ENCODE peak calls at places on chromosomes 16 and 17, in eight cellular contexts. L, C, M, V, E, Q, Z and G are unnamed samples. For H3K79me2, the result is how much of the 10 kb centered on the place peaks cover.

GRCh38 chr16:57045694-57046381 is 46.5 kb upstream of the CPNE2 start:
- DNase-seq in C (no peak), L (peak), E (peak), M (peak), Z (peak), Q (peak), V (peak), G (peak)

GRCh38 chr16:20760346-20760745 is 3.5 kb upstream of the ACSM3 start:
- DNase-seq in V (no peak), Z (no peak), E (no peak), L (no peak), C (no peak), M (no peak), Q (no peak), G (no peak)

GRCh38 chr17:36907407-36907806 is 29.9 kb upstream of the LHX1 start:
- DNase-seq in E (no peak), Z (no peak), Q (no peak), L (no peak), C (no peak), V (no peak), M (no peak), G (no peak)

GRCh38 chr17:82320956-82321927 is 3.8 kb upstream of the CD7 start:
- DNase-seq in M (no peak), V (peak), Q (peak), L (no peak), E (no peak), C (peak), Z (peak), G (no peak)

GRCh38 chr16:17395849-17396480 is 74.8 kb downstream of the XYLT1 start:
- DNase-seq in Z (no peak), C (no peak), V (no peak), E (no peak), M (no peak), L (no peak), Q (no peak), G (peak)

GRCh38 chr16:6206080-6206479 is 1108.5 kb upstream of the EEF2KMT start:
- DNase-seq in C (no peak), Q (no peak), L (no peak), E (no peak), M (no peak), Z (no peak), V (peak), G (no peak)

GRCh38 chr16:57365826-57366536 is 6.3 kb upstream of the CX3CL1 start:
- DNase-seq in V (no peak), Z (no peak), Q (no peak), M (no peak), E (no peak), C (no peak), L (no peak), G (no peak)

GRCh38 chr16:66266436-66267286 is 99.8 kb upstream of the CDH5 start:
- DNase-seq in E (peak), C (no peak), V (no peak), Z (peak), Q (peak), M (no peak), L (peak), G (peak)

GRCh38 chr16:12323007-12323699 is 346.6 kb downstream of the SNX29 start:
- DNase-seq in Q (no peak), L (no peak), E (no peak), V (no peak), Z (no peak), M (no peak), C (no peak), G (no peak)

GRCh38 chr16:53043462-53043861 is 9.2 kb downstream of the CHD9NB start:
- DNase-seq in E (peak), L (no peak), Q (no peak), V (peak), C (no peak), M (no peak), Z (no peak), G (peak)

GRCh38 chr16:67730326-67730725 is 11.2 kb upstream of the GFOD2 start:
- DNase-seq in E (no peak), V (no peak), Q (no peak), M (no peak), Z (no peak), L (no peak), C (no peak), G (no peak)

GRCh38 chr17:57808882-57809281 is 41.0 kb downstream of the MRPS23 start:
- DNase-seq in C (no peak), Z (peak), Q (peak), V (no peak), M (no peak), L (no peak), E (no peak), G (no peak)

GRCh38 chr16:76303637-76304314 is 26.6 kb downstream of the CNTNAP4 start:
- DNase-seq in V (no peak), Q (no peak), E (no peak), Z (no peak), M (no peak), C (no peak), L (no peak), G (no peak)

GRCh38 chr17:76540381-76541300 is 797 bp downstream of the PRCD start:
- DNase-seq in M (peak), V (peak), E (peak), L (peak), Q (peak), Z (peak), C (peak), G (peak)

GRCh38 chr17:64306850-64307463 is 43.9 kb upstream of the TEX2 start:
- DNase-seq in Z (peak), E (peak), V (peak), M (peak), C (peak), Q (peak), L (peak), G (peak)

GRCh38 chr17:43766413-43767052 is 7.9 kb upstream of the SOST start:
- DNase-seq in E (peak), M (peak), C (peak), V (peak), Z (peak), Q (peak), L (peak), G (peak)

GRCh38 chr17:81735181-81736102 is 23.4 kb downstream of the SLC25A10 start:
- DNase-seq in Z (no peak), Q (no peak), L (no peak), M (no peak), C (peak), V (no peak), E (peak), G (no peak)

GRCh38 chr17:41049110-41049509 is 2.0 kb upstream of the KRTAP2-1 start:
- DNase-seq in E (no peak), C (peak), M (peak), V (no peak), Z (no peak), Q (no peak), L (peak), G (peak)

GRCh38 chr16:6665126-6665525 is 667.5 kb upstream of the RBFOX1 start:
- DNase-seq in V (no peak), C (no peak), E (no peak), M (no peak), Q (no peak), Z (no peak), L (no peak), G (no peak)

GRCh38 chr17:35184274-35184673 is 9.9 kb downstream of the SLC35G3 start:
- DNase-seq in V (no peak), Z (no peak), L (no peak), C (no peak), E (no peak), M (no peak), Q (no peak), G (no peak)

GRCh38 chr17:35903451-35903850 is 23.3 kb upstream of the CCL5 start:
- DNase-seq in L (no peak), C (no peak), V (no peak), M (no peak), E (no peak), Z (no peak), Q (no peak), G (no peak)

GRCh38 chr17:64387545-64388171 is 3.0 kb downstream of the PECAM1 start:
- DNase-seq in Z (no peak), L (no peak), Q (no peak), E (no peak), C (no peak), M (no peak), V (no peak), G (no peak)

GRCh38 chr16:85652431-85653221 is 36.1 kb downstream of the GINS2 start:
- DNase-seq in V (peak), L (peak), E (peak), M (peak), Z (no peak), C (peak), Q (peak), G (peak)

GRCh38 chr17:56832446-56832845 is 1.3 kb downstream of the C17orf67 start:
- DNase-seq in Z (no peak), L (no peak), Q (no peak), C (no peak), V (peak), M (peak), E (peak), G (no peak)

GRCh38 chr16:25033852-25034251 is 18.7 kb upstream of the ARHGAP17 start:
- DNase-seq in V (no peak), E (no peak), M (no peak), Z (no peak), L (peak), C (no peak), Q (no peak), G (peak)

GRCh38 chr17:35313875-35314409 is 59.5 kb downstream of the SLFN11 start:
- DNase-seq in M (no peak), Q (peak), E (no peak), L (no peak), V (peak), C (no peak), Z (peak), G (no peak)

GRCh38 chr16:81997738-81998137 is 13.5 kb downstream of the SDR42E1 start:
- DNase-seq in Z (no peak), L (peak), V (no peak), Q (no peak), C (no peak), M (peak), E (peak), G (peak)

GRCh38 chr17:49645654-49646053 is 32.2 kb downstream of the SPOP start:
- DNase-seq in C (no peak), L (no peak), Z (no peak), E (no peak), V (no peak), Q (no peak), M (no peak), G (no peak)

GRCh38 chr17:49647256-49647585 is 30.7 kb downstream of the SPOP start:
- DNase-seq in V (no peak), L (no peak), C (peak), M (no peak), Z (no peak), Q (no peak), E (no peak), G (no peak)

GRCh38 chr17:49646391-49647255 is 31.3 kb downstream of the SPOP start:
- DNase-seq in Z (peak), Q (no peak), L (peak), C (peak), E (peak), V (peak), M (peak), G (peak)
- H3K79me2 ChIP-seq in Z (under half), Q (half or more), L (half or more), C (under half), E (half or more), V (under half), M (under half), G (under half)

GRCh38 chr16:73058221-73058615 is 10.3 kb upstream of the ZFHX3 start:
- DNase-seq in Q (peak), C (peak), M (no peak), V (no peak), L (no peak), E (peak), Z (no peak), G (no peak)
- H3K79me2 ChIP-seq in Q (half or more), C (under half), M (under half), V (under half), L (half or more), E (half or more), Z (under half), G (half or more)

DNA sequence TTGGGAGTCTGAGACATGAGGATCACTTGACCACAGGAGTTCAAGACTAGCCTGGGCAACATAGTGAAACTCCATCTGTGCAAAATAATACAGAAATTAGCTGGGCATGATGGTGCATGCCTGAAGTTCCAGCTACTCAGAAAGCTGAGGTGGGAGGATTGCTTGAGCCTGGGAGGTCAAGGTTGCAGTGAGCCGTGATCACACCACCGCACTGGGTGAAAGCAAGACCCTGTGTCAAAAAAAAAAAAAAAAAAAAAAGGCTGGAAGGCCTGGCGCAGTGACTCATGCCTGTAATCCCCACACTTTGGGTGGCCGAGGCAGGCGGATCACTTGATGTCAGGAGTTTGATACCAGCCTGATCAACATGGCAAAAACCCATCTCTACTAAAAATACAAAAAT is 8.1 kb downstream of the UBN1 start:
- DNase-seq in M (no peak), C (no peak), E (no peak), Z (no peak), L (no peak), Q (no peak), V (no peak), G (no peak)
- H3K79me2 ChIP-seq in M (under half), C (under half), E (half or more), Z (under half), L (half or more), Q (half or more), V (under half), G (under half)

DNA sequence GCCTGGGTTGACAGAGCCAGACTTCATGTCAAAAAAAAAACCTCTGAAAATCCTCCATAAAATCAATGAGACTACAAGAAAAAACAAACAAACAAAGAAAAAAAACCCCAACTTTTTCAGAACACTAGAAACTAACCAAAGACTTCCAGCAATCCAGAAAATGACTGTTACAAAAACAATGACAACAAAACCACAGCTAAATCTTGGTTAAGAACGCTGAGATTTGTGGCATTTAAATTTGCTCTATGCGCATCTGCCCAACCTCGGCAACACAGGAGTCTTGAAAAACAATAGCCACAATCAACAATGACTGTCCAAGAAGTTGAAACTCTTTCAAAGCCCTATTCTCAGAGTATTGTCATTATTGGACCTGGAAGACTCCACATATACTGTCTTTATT is 402.4 kb downstream of the ZFHX3 start:
- DNase-seq in C (no peak), E (no peak), V (no peak), M (no peak), L (peak), Q (no peak), Z (no peak), G (peak)
- H3K79me2 ChIP-seq in C (under half), E (under half), V (under half), M (under half), L (under half), Q (under half), Z (under half), G (under half)

GRCh38 chr17:19243838-19244237 is 6.7 kb downstream of the EPN2 start:
- DNase-seq in Z (no peak), M (no peak), V (no peak), Q (no peak), L (no peak), E (no peak), C (no peak), G (no peak)

GRCh38 chr17:19244357-19244756 is 7.2 kb downstream of the EPN2 start:
- DNase-seq in C (no peak), Z (no peak), E (no peak), M (no peak), V (no peak), L (no peak), Q (no peak), G (no peak)

GRCh38 chr17:19242926-19243325 is 5.8 kb downstream of the EPN2 start:
- DNase-seq in L (no peak), Q (no peak), C (no peak), E (no peak), M (no peak), V (no peak), Z (no peak), G (no peak)

GRCh38 chr17:19242323-19242722 is 5.2 kb downstream of the EPN2 start:
- DNase-seq in V (peak), Z (no peak), C (peak), Q (no peak), L (no peak), E (peak), M (no peak), G (no peak)

DNA sequence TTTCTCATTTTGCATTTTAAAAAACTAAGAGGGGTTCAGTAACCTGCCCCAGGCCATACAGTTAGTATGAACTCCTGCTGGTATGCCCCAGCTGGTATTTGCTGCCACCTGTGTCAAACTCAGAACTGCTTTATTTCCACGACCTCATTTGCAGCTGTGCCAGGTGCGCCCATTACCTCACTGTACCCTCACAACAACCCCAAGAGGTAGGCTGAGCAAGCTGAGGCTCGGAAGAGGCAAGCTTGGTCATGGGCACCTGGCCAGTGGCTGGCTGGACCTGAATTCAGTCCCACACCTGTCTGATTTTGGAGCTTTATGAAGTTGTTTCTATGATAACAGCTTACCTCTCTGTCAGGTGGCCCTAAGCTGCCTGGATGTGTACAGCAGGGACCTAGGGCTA is 7.6 kb downstream of the EPN2 start:
- DNase-seq in V (no peak), C (no peak), M (no peak), Q (no peak), Z (no peak), E (no peak), L (no peak), G (no peak)
- H3K79me2 ChIP-seq in V (half or more), C (half or more), M (under half), Q (half or more), Z (under half), E (half or more), L (half or more), G (half or more)

DNA sequence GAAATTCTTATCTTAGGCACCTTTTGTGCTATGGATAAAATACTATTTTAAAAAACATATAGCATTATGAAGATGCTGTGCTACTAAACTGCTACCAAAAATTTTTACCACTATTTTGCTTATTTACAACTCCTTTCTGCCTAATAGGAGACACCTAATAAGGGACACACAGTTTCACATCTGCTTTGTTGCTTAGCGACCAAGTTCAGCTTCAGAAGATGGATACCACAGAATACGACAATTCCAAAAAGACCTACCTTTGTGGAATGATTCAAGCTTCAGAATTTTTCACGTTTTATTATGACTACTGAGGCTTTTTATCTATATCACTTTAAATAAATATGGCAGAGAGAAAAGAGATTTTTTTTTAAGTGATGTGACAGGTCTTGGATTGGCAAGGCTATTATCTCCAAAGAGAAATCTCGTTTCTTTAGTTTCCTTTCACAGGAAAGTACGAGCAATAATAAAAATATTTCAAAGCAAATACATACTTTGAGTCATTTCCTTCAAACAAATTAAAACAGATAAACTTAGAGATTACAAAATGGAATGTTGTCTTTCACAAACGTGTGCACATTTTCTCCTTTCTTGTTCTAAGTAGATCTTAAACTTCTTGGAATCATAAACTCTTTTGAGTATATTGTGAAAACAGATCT is 35.4 kb downstream of the SPAG9 start:
- DNase-seq in M (no peak), Q (no peak), V (no peak), C (no peak), E (no peak), L (peak), Z (no peak), G (peak)
- H3K79me2 ChIP-seq in M (half or more), Q (half or more), V (under half), C (half or more), E (half or more), L (half or more), Z (under half), G (under half)

GRCh38 chr17:66348605-66349165 is 46.3 kb downstream of the PRKCA start:
- DNase-seq in L (peak), M (peak), E (peak), Z (no peak), C (peak), Q (peak), V (no peak), G (peak)
- H3K79me2 ChIP-seq in L (half or more), M (half or more), E (half or more), Z (under half), C (half or more), Q (half or more), V (under half), G (half or more)

DNA sequence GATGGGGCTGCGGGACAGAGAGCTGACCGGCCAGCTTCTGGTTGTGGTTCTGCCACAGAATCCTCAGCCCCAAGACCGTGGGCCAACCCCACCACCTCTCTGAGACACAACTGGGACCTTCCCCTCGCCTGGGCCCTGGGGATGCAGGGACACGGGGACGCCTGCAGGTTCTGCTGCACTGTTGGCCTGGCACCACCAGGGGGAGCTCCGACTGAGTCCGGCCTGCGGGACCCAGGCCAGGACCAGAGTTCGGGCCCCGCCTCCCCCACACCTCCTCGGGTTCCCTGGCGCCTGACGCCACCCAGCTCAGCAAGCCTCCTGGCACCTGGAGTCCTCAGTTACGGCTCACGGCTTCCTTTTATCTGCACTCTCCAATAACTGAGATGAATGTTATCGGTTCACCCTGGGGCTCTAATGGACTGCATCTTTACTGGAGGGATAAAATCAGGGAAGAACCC is 27.3 kb downstream of the TBC1D16 start:
- DNase-seq in C (peak), V (peak), Q (peak), E (peak), Z (peak), M (peak), L (peak), G (peak)
- H3K79me2 ChIP-seq in C (under half), V (under half), Q (under half), E (under half), Z (under half), M (under half), L (under half), G (under half)